ENCODE peak calls at places on chromosome 9, in six cellular contexts. W is left ventricle myocardium inferior, A is astrocyte of the spinal cord, G is MM.1S, N is BJ, U is cardiac fibroblast. D is an unnamed sample.

GRCh38 chr9:78934880-78935279 is 636.9 kb upstream of the TLE4 start:
- DNase-seq in U (no peak), A (no peak), N (no peak), G (no peak), W (no peak), D (no peak)

GRCh38 chr9:82170079-82170662 is 181.6 kb downstream of the SPATA31D1 start:
- DNase-seq in U (no peak), N (no peak), G (peak; percentile 20), W (no peak), A (no peak), D (peak; percentile 16)

GRCh38 chr9:34524349-34524748 is 1.6 kb upstream of the ENHO start:
- DNase-seq in U (no peak), N (no peak), A (no peak), W (no peak), G (no peak), D (no peak)

GRCh38 chr9:97502984-97503861 is 1.8 kb downstream of the TMOD1 start:
- DNase-seq in A (no peak), W (no peak), G (no peak), U (no peak), N (no peak), D (no peak)

GRCh38 chr9:121302786-121303185 is 34.8 kb downstream of the GSN start:
- DNase-seq in G (no peak), U (no peak), A (no peak), W (no peak), N (no peak), D (no peak)

GRCh38 chr9:107856633-107857032 is 367.1 kb upstream of the KLF4 start:
- DNase-seq in U (no peak), N (no peak), G (no peak), W (no peak), A (no peak), D (no peak)

GRCh38 chr9:86682240-86682639 is 265.1 kb downstream of the GAS1 start:
- DNase-seq in A (no peak), U (no peak), W (no peak), N (no peak), G (peak; percentile 23), D (no peak)

GRCh38 chr9:545480-545879 is 296.0 kb upstream of the DMRT1 start:
- DNase-seq in W (peak; percentile 42), N (no peak), G (no peak), U (peak; percentile 90), A (no peak), D (no peak)

GRCh38 chr9:126650830-126651341 is 37.2 kb downstream of the LMX1B start:
- DNase-seq in N (no peak), W (no peak), U (no peak), A (no peak), G (no peak), D (no peak)

GRCh38 chr9:116287721-116288120 is 134.1 kb downstream of the PAPPA start:
- DNase-seq in N (no peak), A (peak; percentile 60), U (peak; percentile 31), G (no peak), W (no peak), D (peak; percentile 45)

GRCh38 chr9:113646946-113647914 is 183.7 kb downstream of the RGS3 start:
- DNase-seq in G (no peak), W (no peak), U (peak; percentile 66), A (no peak), N (no peak), D (no peak)

GRCh38 chr9:4086119-4087088 is 213.5 kb downstream of the GLIS3 start:
- DNase-seq in W (peak; percentile 40), G (no peak), A (no peak), U (peak; percentile 52), N (no peak), D (peak; percentile 20)

GRCh38 chr9:129761901-129762359 is 9.1 kb upstream of the PTGES start:
- DNase-seq in N (peak; percentile 75), W (no peak), A (peak; percentile 43), U (peak; percentile 82), G (no peak), D (peak; percentile 93)

GRCh38 chr9:136364369-136364748 is 815 bp upstream of the DNLZ start:
- DNase-seq in W (no peak), G (no peak), A (no peak), N (no peak), U (no peak), D (no peak)

GRCh38 chr9:119302988-119303698 is 66.1 kb downstream of the BRINP1 start:
- DNase-seq in W (no peak), N (no peak), A (no peak), G (no peak), U (no peak), D (peak; percentile 3)

DNA sequence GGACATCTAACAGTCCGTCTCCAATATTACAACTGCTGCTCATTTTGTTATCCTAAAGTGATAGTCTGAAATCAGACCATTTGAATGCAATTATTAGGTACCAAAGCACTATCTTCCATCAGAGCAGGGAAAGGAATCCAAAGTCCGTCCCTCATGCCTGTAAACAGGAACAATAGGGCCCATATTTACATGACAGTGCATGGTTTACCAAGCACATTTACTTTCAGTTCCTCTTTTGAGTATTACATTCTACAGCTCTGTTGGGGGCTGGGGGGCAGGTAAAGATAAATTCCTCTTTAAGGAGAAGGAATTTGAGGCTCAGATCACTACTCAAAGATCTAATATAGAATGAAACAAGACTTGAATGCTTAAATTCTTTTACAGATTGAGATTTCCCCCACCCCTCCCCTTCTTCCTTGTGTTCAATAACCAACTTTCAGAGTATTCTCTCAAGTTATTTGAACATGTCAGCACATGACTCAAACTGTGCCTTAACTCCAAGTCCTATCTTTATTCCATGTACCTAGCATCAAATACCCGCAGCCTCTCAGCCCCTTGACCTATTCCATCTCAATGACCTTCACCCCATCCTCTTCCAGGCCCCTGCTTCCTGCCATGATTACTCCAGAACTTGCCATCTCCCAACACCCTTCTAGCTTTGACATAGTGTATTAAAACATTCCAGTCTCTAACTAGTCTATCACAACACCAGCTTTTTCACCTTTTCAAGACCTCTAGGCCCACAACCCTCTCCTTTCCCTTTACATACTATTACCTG is 71.0 kb downstream of the BRINP1 start:
- DNase-seq in W (no peak), N (no peak), A (no peak), G (peak; percentile 43), U (no peak), D (no peak)
- H3K4me3 ChIP-seq in W (no peak overlapping the region), N (no peak overlapping the region), A (no peak overlapping the region), G (no peak overlapping the region), U (no peak overlapping the region), D (no peak overlapping the region)

GRCh38 chr9:124477211-124478013 is 27.2 kb downstream of the ADGRD2 start:
- DNase-seq in N (no peak), G (no peak), A (no peak), W (no peak), U (no peak), D (no peak)
- TF ChIP-seq CTCF in N (no peak), G (no peak), A (no peak), W (no peak), U (no peak), D (no peak)

GRCh38 chr9:122904823-122905710 is at the start of gene RC3H2:
- DNase-seq in N (peak; percentile 99), W (peak; percentile 98), U (peak; percentile 100), G (peak; percentile 100), A (peak; percentile 100), D (peak; percentile 100)

GRCh38 chr9:122904466-122904822 is 715 bp downstream of the RC3H2 start:
- DNase-seq in U (peak; percentile 47), G (peak; percentile 49), N (no peak), A (peak; percentile 46), W (no peak), D (peak; percentile 65)

GRCh38 chr9:122897969-122898368 is 7.2 kb downstream of the RC3H2 start:
- DNase-seq in W (no peak), A (no peak), U (no peak), N (no peak), G (no peak), D (no peak)

DNA sequence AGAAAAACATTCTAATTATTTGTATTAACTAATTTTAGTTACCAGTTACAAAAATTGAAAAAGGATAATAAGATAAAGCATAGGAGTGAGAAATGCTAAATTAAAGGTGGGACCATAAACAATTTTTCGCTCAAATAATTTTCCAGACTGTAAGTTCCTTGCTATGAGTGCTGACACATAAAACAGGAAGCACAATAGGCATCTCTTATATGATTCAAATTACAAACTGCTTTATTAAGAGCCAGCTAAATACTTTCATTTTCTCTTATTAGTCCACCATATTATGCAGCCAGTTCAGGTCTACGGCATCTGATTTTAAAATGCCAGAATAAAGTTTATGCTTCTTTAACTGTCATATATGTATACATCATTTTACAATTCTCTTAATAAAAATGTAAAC is 4.4 kb downstream of the RC3H2 start:
- DNase-seq in W (no peak), A (peak; percentile 33), G (peak; percentile 32), U (peak; percentile 32), N (no peak), D (no peak)
- H3K4me3 ChIP-seq in W (no peak overlapping the region), A (no peak overlapping the region), G (peak overlapping the region; percentile 36), U (no peak overlapping the region), N (no peak overlapping the region), D (peak overlapping the region; percentile 3)

GRCh38 chr9:133601746-133602145 is 7.4 kb downstream of the FAM163B start:
- DNase-seq in W (no peak), G (no peak), U (no peak), A (no peak), N (no peak), D (no peak)

GRCh38 chr9:133604214-133604613 is 5.0 kb downstream of the FAM163B start:
- DNase-seq in A (no peak), G (no peak), U (peak; percentile 14), N (no peak), W (no peak), D (no peak)

GRCh38 chr9:133605446-133605845 is 3.7 kb downstream of the FAM163B start:
- DNase-seq in G (no peak), W (no peak), U (no peak), A (no peak), N (no peak), D (no peak)

GRCh38 chr9:133604856-133605255 is 4.3 kb downstream of the FAM163B start:
- DNase-seq in U (no peak), G (no peak), A (no peak), W (no peak), N (no peak), D (no peak)

GRCh38 chr9:133603165-133603927 is 5.8 kb downstream of the FAM163B start:
- DNase-seq in W (no peak), A (no peak), G (no peak), U (no peak), N (no peak), D (no peak)
- TF ChIP-seq CTCF in W (no peak), A (no peak), G (no peak), U (no peak), N (no peak), D (no peak)

D was measured in foreskin fibroblast.